ENCODE peak calls at places on chromosome 1, in five cellular contexts. I is colonic mucosa, D is aorta, N is fibroblast of lung, T is pancreas. M is an unnamed sample.

GRCh38 chr1:221669441-221669840 is 72.4 kb downstream of the DUSP10 start:
- DNase-seq in I (no peak), D (no peak), N (no peak), T (no peak), M (no peak)

GRCh38 chr1:107936498-107937481 is 28.2 kb downstream of the VAV3 start:
- DNase-seq in I (no peak), D (no peak), N (peak), T (peak), M (peak)

GRCh38 chr1:170126691-170127090 is 19.1 kb upstream of the NTMT2 start:
- DNase-seq in I (no peak), D (no peak), N (peak), T (no peak), M (no peak)

GRCh38 chr1:94654919-94655318 is 113.4 kb upstream of the F3 start:
- DNase-seq in I (no peak), D (no peak), N (no peak), T (no peak), M (no peak)

GRCh38 chr1:214808845-214809460 is 206.0 kb downstream of the CENPF start:
- DNase-seq in I (no peak), D (no peak), N (peak), T (no peak), M (no peak)

GRCh38 chr1:151340870-151341754 is 5.9 kb downstream of the RFX5 start:
- DNase-seq in I (peak), D (no peak), N (peak), T (peak), M (no peak)

GRCh38 chr1:30196457-30196856 is 526.9 kb downstream of the MATN1 start:
- DNase-seq in I (no peak), D (no peak), N (no peak), T (no peak), M (no peak)

GRCh38 chr1:16956775-16957174 is 23.6 kb downstream of the MFAP2 start:
- DNase-seq in I (no peak), D (no peak), N (no peak), T (no peak), M (no peak)

GRCh38 chr1:150749720-150750311 is 15.8 kb downstream of the CTSS start:
- DNase-seq in I (peak), D (no peak), N (no peak), T (no peak), M (no peak)

GRCh38 chr1:220890582-220890981 is 11.3 kb downstream of the HLX start:
- DNase-seq in I (no peak), D (no peak), N (no peak), T (no peak), M (no peak)

GRCh38 chr1:162676087-162676486 is 43.8 kb downstream of the DDR2 start:
- DNase-seq in I (no peak), D (no peak), N (peak), T (no peak), M (no peak)

GRCh38 chr1:58841455-58841854 is 57.6 kb upstream of the JUN start:
- DNase-seq in I (peak), D (no peak), N (no peak), T (no peak), M (no peak)

GRCh38 chr1:86981482-86982311 is 67.3 kb downstream of the HS2ST1 start:
- DNase-seq in I (no peak), D (no peak), N (no peak), T (no peak), M (no peak)

GRCh38 chr1:60133848-60134247 is 60.3 kb upstream of the C1orf87 start:
- DNase-seq in I (no peak), D (no peak), N (peak), T (no peak), M (no peak)

GRCh38 chr1:38819516-38819915 is 40.1 kb downstream of the RRAGC start:
- DNase-seq in I (no peak), D (no peak), N (no peak), T (no peak), M (no peak)

GRCh38 chr1:84698718-84699117 is 8.5 kb upstream of the SSX2IP start:
- DNase-seq in I (no peak), D (no peak), N (peak), T (no peak), M (no peak)

GRCh38 chr1:29379438-29380073 is 143.2 kb downstream of the PTPRU start:
- DNase-seq in I (no peak), D (no peak), N (peak), T (no peak), M (no peak)

GRCh38 chr1:25550155-25550506 is 6.7 kb downstream of the LDLRAP1 start:
- DNase-seq in I (no peak), D (no peak), N (no peak), T (no peak), M (no peak)

GRCh38 chr1:22018583-22019559 is 17.4 kb downstream of the CELA3A start:
- DNase-seq in I (no peak), D (peak), N (peak), T (no peak), M (no peak)

GRCh38 chr1:2946999-2947650 is 74.1 kb upstream of the ACTRT2 start:
- DNase-seq in I (no peak), D (no peak), N (no peak), T (no peak), M (no peak)

GRCh38 chr1:110477041-110477440 is 26.1 kb downstream of the PROK1 start:
- DNase-seq in I (peak), D (no peak), N (peak), T (peak), M (no peak)

GRCh38 chr1:117620440-117620839 is 14.6 kb downstream of the TENT5C start:
- DNase-seq in I (no peak), D (no peak), N (no peak), T (no peak), M (no peak)

GRCh38 chr1:50473513-50473912 is 50.3 kb upstream of the DMRTA2 start:
- DNase-seq in I (no peak), D (no peak), N (no peak), T (peak), M (no peak)

GRCh38 chr1:31714442-31715096 is 10.8 kb upstream of the COL16A1 start:
- DNase-seq in I (peak), D (peak), N (peak), T (peak), M (peak)

GRCh38 chr1:206469933-206470691 is at the start of gene IKBKE:
- DNase-seq in I (peak), D (peak), N (peak), T (peak), M (no peak)

GRCh38 chr1:51649593-51650091 is 32.8 kb downstream of the OSBPL9 start:
- DNase-seq in I (no peak), D (no peak), N (no peak), T (no peak), M (no peak)
- H3K27ac ChIP-seq in I (peak), D (no peak), N (no peak), T (no peak), M (peak)

DNA sequence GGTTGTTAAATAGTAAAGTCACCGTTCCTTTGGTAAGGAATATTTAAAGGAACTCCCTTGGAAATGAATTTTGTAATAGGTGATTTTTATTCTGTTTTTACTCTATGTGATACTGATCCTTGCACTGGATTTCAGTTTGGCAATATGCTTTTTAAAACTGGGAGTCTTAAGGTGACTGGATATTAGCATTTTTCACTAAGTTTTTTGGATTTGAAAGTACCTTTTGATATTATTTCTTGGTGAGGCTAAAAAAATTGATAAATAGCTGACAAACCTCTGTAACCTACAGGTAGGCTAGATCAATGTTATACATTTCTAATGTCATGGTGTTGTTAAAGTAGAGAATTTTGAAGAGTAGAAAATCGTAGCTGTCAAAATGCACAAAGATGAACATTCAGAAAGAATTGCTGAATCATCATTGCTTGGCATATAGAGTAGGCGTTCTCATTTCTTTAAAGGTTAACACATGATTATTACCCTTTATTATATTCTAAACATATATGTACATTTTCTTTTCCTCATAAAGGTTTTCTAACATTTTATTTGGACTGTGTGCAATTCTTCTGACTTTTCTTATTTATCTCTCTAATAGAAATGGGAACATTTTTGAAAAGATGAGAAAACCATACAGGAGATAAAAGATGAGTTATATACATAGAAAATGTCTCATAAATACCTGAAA is 1.5 kb upstream of the DNAJB4 start:
- DNase-seq in I (no peak), D (no peak), N (peak), T (no peak), M (no peak)
- H3K27ac ChIP-seq in I (peak), D (no peak), N (peak), T (peak), M (peak)

GRCh38 chr1:178278135-178278534 is 184.2 kb downstream of the RASAL2 start:
- DNase-seq in I (no peak), D (no peak), N (no peak), T (no peak), M (no peak)

GRCh38 chr1:178284059-178284458 is 190.2 kb downstream of the RASAL2 start:
- DNase-seq in I (no peak), D (no peak), N (no peak), T (no peak), M (no peak)

GRCh38 chr1:178279287-178279686 is 185.4 kb downstream of the RASAL2 start:
- DNase-seq in I (no peak), D (no peak), N (no peak), T (no peak), M (no peak)

GRCh38 chr1:178282949-178283367 is 189.1 kb downstream of the RASAL2 start:
- DNase-seq in I (no peak), D (no peak), N (peak), T (no peak), M (no peak)

DNA sequence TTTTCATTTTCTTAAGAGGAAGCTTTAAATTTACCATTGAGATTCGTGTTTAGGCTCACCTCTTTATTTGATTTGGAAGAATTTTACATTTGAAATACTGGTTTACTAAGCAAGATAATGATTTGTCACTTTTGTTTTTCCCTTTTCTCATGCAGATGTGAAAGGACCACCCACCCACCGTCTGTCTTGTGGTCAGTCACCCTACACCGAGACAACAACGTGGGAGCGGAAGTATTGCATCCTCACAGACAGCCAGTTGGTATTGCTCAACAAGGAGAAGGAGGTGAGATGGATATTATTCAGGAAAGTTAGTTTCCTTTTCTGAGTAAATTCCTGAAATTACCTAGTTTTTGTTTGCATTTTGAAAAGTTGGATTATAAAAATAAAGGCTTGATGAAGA is 189.5 kb downstream of the RASAL2 start:
- DNase-seq in I (no peak), D (no peak), N (peak), T (no peak), M (peak)
- H3K27ac ChIP-seq in I (no peak), D (no peak), N (no peak), T (no peak), M (no peak)

DNA sequence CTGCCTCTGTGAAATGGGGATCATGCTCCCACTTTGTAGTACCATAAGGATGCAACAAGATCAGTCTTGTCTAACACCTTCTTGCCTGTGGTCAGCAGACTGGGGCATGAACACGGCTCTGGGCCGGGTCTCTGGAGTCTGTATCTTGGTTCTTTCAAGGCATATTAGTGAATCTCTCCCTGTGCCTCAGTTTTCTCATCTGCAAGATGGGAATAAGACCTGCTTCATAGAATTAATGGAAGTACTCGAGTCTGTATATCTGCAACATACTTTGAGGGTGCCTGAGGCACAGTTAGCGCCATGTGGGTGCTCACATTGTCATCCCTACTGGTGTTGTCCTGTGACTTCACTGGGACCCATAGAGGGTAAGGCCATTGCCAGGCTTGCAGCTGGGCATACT is 84.6 kb downstream of the IGSF21 start:
- DNase-seq in I (no peak), D (no peak), N (no peak), T (no peak), M (no peak)
- H3K27ac ChIP-seq in I (no peak), D (no peak), N (no peak), T (no peak), M (no peak)

DNA sequence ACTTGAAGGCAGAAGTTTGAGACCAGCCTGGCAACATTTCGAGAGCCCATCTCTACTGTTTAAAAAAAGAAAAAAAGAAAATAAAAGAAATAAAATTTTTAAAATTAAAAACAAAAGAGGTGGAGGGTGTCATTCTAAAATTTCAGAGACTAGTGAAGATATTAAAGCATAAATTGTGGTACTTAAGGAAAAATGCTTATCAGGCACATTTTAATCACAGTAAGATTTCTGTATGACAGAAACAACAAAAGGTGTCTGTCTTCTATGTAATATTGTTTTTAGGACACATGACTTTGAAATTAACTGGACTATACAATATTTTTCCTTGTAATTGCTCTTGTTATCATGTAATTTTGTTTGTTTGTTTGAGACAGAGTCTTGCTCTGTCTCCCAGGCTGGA is 4.6 kb downstream of the WASF2 start:
- DNase-seq in I (no peak), D (no peak), N (no peak), T (no peak), M (no peak)
- H3K27ac ChIP-seq in I (no peak), D (no peak), N (no peak), T (no peak), M (no peak)

DNA sequence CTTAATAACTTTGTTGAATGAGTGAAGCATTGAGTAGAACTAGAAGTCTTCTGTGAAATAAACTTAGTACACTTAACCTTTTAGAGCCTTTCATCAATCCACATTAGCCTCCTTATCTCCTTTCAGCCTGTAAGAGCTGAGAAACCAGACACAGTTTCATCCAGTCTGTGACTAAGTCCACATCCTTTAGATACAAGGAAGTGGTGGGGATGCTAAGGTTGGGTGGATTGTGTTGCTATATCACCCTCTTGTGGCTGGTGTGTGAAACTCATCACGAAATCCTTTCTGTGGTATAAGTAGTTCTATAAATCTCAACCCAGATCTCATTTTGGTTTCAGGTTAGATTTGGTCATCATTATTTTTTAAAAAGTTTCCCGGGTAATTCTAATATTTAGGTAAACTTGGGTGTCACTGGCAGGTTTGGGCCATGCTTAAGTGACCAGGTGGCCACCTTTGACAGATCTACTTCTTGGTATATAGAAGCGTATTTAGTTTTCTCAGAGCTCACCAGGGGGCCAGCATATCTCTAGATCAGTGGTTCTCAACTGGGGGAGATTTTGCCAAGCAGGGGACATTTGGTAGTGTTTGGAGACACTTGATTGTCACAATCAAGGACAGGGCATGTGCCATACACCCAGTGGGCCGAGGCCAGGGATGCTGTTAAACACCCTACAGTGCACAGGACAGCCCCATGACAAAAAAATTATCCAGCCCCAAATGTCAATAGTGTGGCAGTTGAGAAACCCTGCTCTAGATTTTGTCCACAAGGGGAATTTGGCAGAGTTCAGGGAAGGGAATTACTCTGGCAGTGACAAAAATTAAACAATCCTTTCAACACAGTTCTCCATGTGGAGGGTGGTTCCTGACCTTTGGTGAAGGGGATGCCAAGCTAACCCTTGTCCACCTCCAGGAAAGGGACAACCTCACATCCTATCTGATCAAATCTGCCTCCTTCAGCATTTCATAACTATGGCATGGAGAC is 28.0 kb upstream of the CD84 start:
- DNase-seq in I (peak), D (no peak), N (peak), T (peak), M (no peak)
- H3K27ac ChIP-seq in I (no peak), D (no peak), N (no peak), T (no peak), M (no peak)

M was measured in breast epithelium.